ENCODE peak calls at places on chromosomes 2 and 18, in five cellular contexts. One of them, this sample, is unnamed. For H3K36me3 and H3K4me1, the result is how much of the 10 kb centered on the place peaks cover.

GRCh38 chr2:174675615-174676014 is 78.0 kb upstream of the WIPF1 start:
- DNase-seq in trophoblast cell: no peak
- DNase-seq in SJSA1: no peak
- DNase-seq in lung: no peak
- DNase-seq in upper lobe of right lung: no peak
- DNase-seq in this sample: peak

GRCh38 chr18:54215069-54215468 is 9.4 kb downstream of the MBD2 start:
- DNase-seq in lung: no peak
- DNase-seq in trophoblast cell: peak
- DNase-seq in upper lobe of right lung: no peak
- DNase-seq in SJSA1: no peak
- DNase-seq in this sample: no peak

GRCh38 chr2:119408221-119408619 is 23.4 kb upstream of the TMEM37 start:
- DNase-seq in SJSA1: no peak
- DNase-seq in trophoblast cell: no peak
- DNase-seq in upper lobe of right lung: no peak
- DNase-seq in lung: no peak
- DNase-seq in this sample: no peak

GRCh38 chr2:112001942-112002341 is 53.1 kb upstream of the TMEM87B start:
- DNase-seq in SJSA1: no peak
- DNase-seq in upper lobe of right lung: no peak
- DNase-seq in trophoblast cell: no peak
- DNase-seq in lung: no peak
- DNase-seq in this sample: no peak

GRCh38 chr18:37565138-37565984 is at the start of gene CELF4:
- DNase-seq in lung: no peak
- DNase-seq in trophoblast cell: no peak
- DNase-seq in SJSA1: no peak
- DNase-seq in upper lobe of right lung: peak
- DNase-seq in this sample: no peak

GRCh38 chr18:55790296-55790695 is 202.3 kb upstream of the TCF4 start:
- DNase-seq in SJSA1: peak
- DNase-seq in upper lobe of right lung: no peak
- DNase-seq in lung: no peak
- DNase-seq in trophoblast cell: peak
- DNase-seq in this sample: no peak

GRCh38 chr18:26436176-26437031 is 111.9 kb downstream of the KCTD1 start:
- DNase-seq in SJSA1: no peak
- DNase-seq in trophoblast cell: peak
- DNase-seq in lung: no peak
- DNase-seq in upper lobe of right lung: no peak
- DNase-seq in this sample: no peak

GRCh38 chr2:199136681-199137080 is 321.1 kb downstream of the SATB2 start:
- DNase-seq in upper lobe of right lung: no peak
- DNase-seq in SJSA1: peak
- DNase-seq in trophoblast cell: no peak
- DNase-seq in lung: no peak
- DNase-seq in this sample: no peak

GRCh38 chr2:101479328-101479727 is 4.4 kb upstream of the RFX8 start:
- DNase-seq in trophoblast cell: peak
- DNase-seq in SJSA1: no peak
- DNase-seq in upper lobe of right lung: no peak
- DNase-seq in lung: no peak
- DNase-seq in this sample: no peak

GRCh38 chr2:128710242-128710641 is 391.6 kb upstream of the HS6ST1 start:
- DNase-seq in trophoblast cell: no peak
- DNase-seq in SJSA1: no peak
- DNase-seq in upper lobe of right lung: no peak
- DNase-seq in lung: no peak
- DNase-seq in this sample: no peak

GRCh38 chr18:57437433-57437781 is 2.2 kb downstream of the ONECUT2 start:
- DNase-seq in lung: no peak
- DNase-seq in SJSA1: no peak
- DNase-seq in trophoblast cell: no peak
- DNase-seq in upper lobe of right lung: no peak
- DNase-seq in this sample: no peak

GRCh38 chr2:160287476-160287875 is 87.4 kb upstream of the ITGB6 start:
- DNase-seq in SJSA1: peak
- DNase-seq in trophoblast cell: no peak
- DNase-seq in upper lobe of right lung: no peak
- DNase-seq in lung: no peak
- DNase-seq in this sample: no peak
- H3K36me3 ChIP-seq in SJSA1: half or more
- H3K36me3 ChIP-seq in trophoblast cell: under half
- H3K36me3 ChIP-seq in upper lobe of right lung: half or more
- H3K36me3 ChIP-seq in lung: under half
- H3K36me3 ChIP-seq in this sample: under half

DNA sequence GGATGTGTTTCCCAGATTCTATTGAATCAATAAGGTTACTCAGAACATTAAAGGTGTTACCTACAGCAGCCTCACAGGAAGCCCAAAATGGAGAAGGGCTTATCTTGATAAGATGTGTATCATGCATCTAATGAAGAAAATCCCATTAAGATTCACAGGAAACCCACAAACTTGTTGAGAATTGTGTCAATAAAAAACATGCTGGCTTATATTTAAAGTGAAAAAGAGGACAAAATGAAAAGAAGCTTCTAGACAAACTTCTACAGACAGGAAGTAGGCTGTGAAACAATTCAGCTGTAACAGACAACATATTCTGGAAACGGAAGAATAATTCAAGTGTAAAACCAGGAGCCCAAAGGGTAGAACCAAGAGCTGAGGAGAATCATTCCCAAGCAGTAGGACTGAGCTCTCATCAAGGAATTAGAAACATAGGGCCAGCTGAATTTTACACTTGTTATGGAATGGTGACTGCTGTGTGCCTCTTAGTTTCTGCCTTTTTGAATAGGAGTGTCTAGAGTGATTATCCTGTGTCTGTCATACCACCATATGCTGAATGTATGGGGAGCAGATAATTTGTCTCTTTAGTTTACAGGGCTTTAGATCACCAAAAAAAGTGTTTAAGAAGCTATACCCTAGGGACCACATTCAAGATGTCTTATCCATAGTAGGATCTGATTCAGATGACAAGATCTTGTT is 9.6 kb downstream of the IMMT start:
- DNase-seq in trophoblast cell: no peak
- DNase-seq in lung: no peak
- DNase-seq in SJSA1: no peak
- DNase-seq in upper lobe of right lung: no peak
- DNase-seq in this sample: peak
- H3K4me1 ChIP-seq in trophoblast cell: under half
- H3K4me1 ChIP-seq in lung: under half
- H3K4me1 ChIP-seq in SJSA1: under half
- H3K4me1 ChIP-seq in upper lobe of right lung: under half
- H3K4me1 ChIP-seq in this sample: under half

GRCh38 chr2:142188562-142188961 is 57.7 kb upstream of the LRP1B start:
- DNase-seq in lung: no peak
- DNase-seq in upper lobe of right lung: no peak
- DNase-seq in trophoblast cell: no peak
- DNase-seq in SJSA1: no peak
- DNase-seq in this sample: no peak
- H3K4me3 ChIP-seq in lung: no peak
- H3K4me3 ChIP-seq in upper lobe of right lung: no peak
- H3K4me3 ChIP-seq in trophoblast cell: no peak
- H3K4me3 ChIP-seq in SJSA1: no peak
- H3K4me3 ChIP-seq in this sample: no peak

DNA sequence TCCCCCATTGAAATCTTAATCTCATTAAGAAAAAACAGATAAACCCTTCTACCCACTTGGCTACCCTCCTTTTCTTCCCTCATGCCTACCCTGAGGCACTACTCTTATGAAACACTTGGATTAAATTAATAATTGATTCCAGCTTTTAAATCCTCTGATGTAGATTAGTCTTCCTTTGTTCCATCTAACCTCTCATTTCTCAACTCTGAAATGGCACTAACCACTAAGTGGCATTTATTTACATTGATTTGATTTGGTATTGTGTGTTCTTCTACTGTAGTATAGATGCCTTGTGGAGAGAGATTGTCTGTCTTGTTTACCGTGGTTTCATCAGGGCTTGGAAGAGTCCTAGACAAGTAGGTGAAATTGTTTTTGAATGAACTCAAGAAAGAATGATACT is 26.7 kb downstream of the ITGA4 start:
- DNase-seq in upper lobe of right lung: no peak
- DNase-seq in trophoblast cell: no peak
- DNase-seq in SJSA1: no peak
- DNase-seq in lung: no peak
- DNase-seq in this sample: no peak
- H3K36me3 ChIP-seq in upper lobe of right lung: under half
- H3K36me3 ChIP-seq in trophoblast cell: under half
- H3K36me3 ChIP-seq in SJSA1: under half
- H3K36me3 ChIP-seq in lung: under half
- H3K36me3 ChIP-seq in this sample: half or more

GRCh38 chr18:51385270-51385669 is 187.8 kb upstream of the MEX3C start:
- DNase-seq in SJSA1: no peak
- DNase-seq in trophoblast cell: no peak
- DNase-seq in lung: no peak
- DNase-seq in upper lobe of right lung: no peak
- DNase-seq in this sample: no peak

GRCh38 chr18:51391215-51391614 is 193.7 kb upstream of the MEX3C start:
- DNase-seq in upper lobe of right lung: no peak
- DNase-seq in SJSA1: no peak
- DNase-seq in lung: no peak
- DNase-seq in trophoblast cell: no peak
- DNase-seq in this sample: no peak

GRCh38 chr18:51391731-51392130 is 194.2 kb upstream of the MEX3C start:
- DNase-seq in upper lobe of right lung: no peak
- DNase-seq in lung: no peak
- DNase-seq in trophoblast cell: no peak
- DNase-seq in SJSA1: no peak
- DNase-seq in this sample: no peak

GRCh38 chr18:51390695-51391094 is 193.2 kb upstream of the MEX3C start:
- DNase-seq in trophoblast cell: no peak
- DNase-seq in lung: no peak
- DNase-seq in SJSA1: no peak
- DNase-seq in upper lobe of right lung: no peak
- DNase-seq in this sample: no peak
- H3K4me1 ChIP-seq in trophoblast cell: under half
- H3K4me1 ChIP-seq in lung: under half
- H3K4me1 ChIP-seq in SJSA1: under half
- H3K4me1 ChIP-seq in upper lobe of right lung: under half
- H3K4me1 ChIP-seq in this sample: under half

GRCh38 chr2:167706800-167707199 is 540.6 kb downstream of the STK39 start:
- DNase-seq in lung: no peak
- DNase-seq in trophoblast cell: peak
- DNase-seq in SJSA1: no peak
- DNase-seq in upper lobe of right lung: no peak
- DNase-seq in this sample: no peak

GRCh38 chr2:167712275-167712674 is 535.1 kb downstream of the STK39 start:
- DNase-seq in lung: no peak
- DNase-seq in upper lobe of right lung: no peak
- DNase-seq in trophoblast cell: peak
- DNase-seq in SJSA1: no peak
- DNase-seq in this sample: no peak

DNA sequence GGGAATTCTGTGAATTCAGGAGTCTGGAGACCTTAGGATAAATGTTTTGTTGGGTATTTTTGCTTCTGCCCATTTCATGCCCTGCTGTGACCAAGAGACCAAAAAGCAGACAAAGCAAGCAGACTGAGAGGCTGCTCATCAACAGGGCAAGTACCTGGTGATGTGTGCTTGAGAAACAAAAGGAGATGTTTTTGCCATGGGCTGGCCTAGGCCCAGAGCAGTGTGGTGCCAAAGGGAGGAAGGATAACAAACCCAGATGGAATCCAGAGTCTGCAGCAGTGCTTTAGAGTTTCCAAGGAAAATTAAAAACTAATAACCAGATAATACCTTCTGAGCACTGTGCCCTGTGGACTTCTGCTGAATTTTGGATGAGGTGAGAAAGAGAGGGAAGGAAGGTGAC is 538.4 kb downstream of the STK39 start:
- DNase-seq in upper lobe of right lung: no peak
- DNase-seq in SJSA1: no peak
- DNase-seq in lung: no peak
- DNase-seq in trophoblast cell: no peak
- DNase-seq in this sample: no peak
- H3K4me3 ChIP-seq in upper lobe of right lung: no peak
- H3K4me3 ChIP-seq in SJSA1: no peak
- H3K4me3 ChIP-seq in lung: no peak
- H3K4me3 ChIP-seq in trophoblast cell: no peak
- H3K4me3 ChIP-seq in this sample: no peak

DNA sequence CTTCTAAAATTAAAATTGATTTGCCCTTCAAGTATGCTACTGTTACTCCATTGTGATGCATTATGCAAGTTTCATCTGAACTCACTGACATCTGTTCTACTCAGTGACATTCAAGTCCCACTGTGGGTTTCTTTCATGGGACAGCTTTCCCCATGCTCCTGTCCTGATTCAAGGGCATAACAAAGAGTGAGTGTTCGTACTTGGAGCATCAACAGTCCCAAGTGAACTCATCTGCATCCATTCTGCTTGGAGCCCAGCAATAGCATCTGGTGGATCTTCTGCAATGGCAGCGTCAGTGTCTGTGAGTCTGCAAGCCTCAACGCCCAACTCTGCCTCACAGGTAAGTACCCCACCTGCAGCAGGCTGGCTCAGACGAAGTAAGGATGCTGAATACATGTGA is 27.5 kb downstream of the BUB1 start:
- DNase-seq in trophoblast cell: no peak
- DNase-seq in lung: no peak
- DNase-seq in SJSA1: no peak
- DNase-seq in upper lobe of right lung: no peak
- DNase-seq in this sample: no peak
- H3K36me3 ChIP-seq in trophoblast cell: under half
- H3K36me3 ChIP-seq in lung: under half
- H3K36me3 ChIP-seq in SJSA1: half or more
- H3K36me3 ChIP-seq in upper lobe of right lung: under half
- H3K36me3 ChIP-seq in this sample: under half

GRCh38 chr2:207775471-207775870 is 5.8 kb upstream of the FZD5 start:
- DNase-seq in lung: no peak
- DNase-seq in upper lobe of right lung: no peak
- DNase-seq in SJSA1: no peak
- DNase-seq in trophoblast cell: no peak
- DNase-seq in this sample: no peak

GRCh38 chr2:207772081-207772843 is 2.6 kb upstream of the FZD5 start:
- DNase-seq in SJSA1: no peak
- DNase-seq in trophoblast cell: peak
- DNase-seq in upper lobe of right lung: no peak
- DNase-seq in lung: no peak
- DNase-seq in this sample: peak

GRCh38 chr2:207770602-207771404 is 1.1 kb upstream of the FZD5 start:
- DNase-seq in trophoblast cell: peak
- DNase-seq in upper lobe of right lung: peak
- DNase-seq in lung: no peak
- DNase-seq in SJSA1: no peak
- DNase-seq in this sample: peak

GRCh38 chr2:207771421-207771820 is 1.7 kb upstream of the FZD5 start:
- DNase-seq in upper lobe of right lung: no peak
- DNase-seq in trophoblast cell: no peak
- DNase-seq in SJSA1: no peak
- DNase-seq in lung: no peak
- DNase-seq in this sample: no peak

GRCh38 chr2:207772844-207773205 is 3.1 kb upstream of the FZD5 start:
- DNase-seq in SJSA1: no peak
- DNase-seq in upper lobe of right lung: no peak
- DNase-seq in lung: no peak
- DNase-seq in trophoblast cell: no peak
- DNase-seq in this sample: no peak
- H3K4me1 ChIP-seq in SJSA1: under half
- H3K4me1 ChIP-seq in upper lobe of right lung: under half
- H3K4me1 ChIP-seq in lung: under half
- H3K4me1 ChIP-seq in trophoblast cell: under half
- H3K4me1 ChIP-seq in this sample: under half

GRCh38 chr2:133421516-133422324 is 146.5 kb downstream of the NCKAP5 start:
- DNase-seq in trophoblast cell: no peak
- DNase-seq in SJSA1: no peak
- DNase-seq in lung: no peak
- DNase-seq in upper lobe of right lung: no peak
- DNase-seq in this sample: no peak
- H3K4me3 ChIP-seq in trophoblast cell: no peak
- H3K4me3 ChIP-seq in SJSA1: no peak
- H3K4me3 ChIP-seq in lung: no peak
- H3K4me3 ChIP-seq in upper lobe of right lung: peak
- H3K4me3 ChIP-seq in this sample: no peak

This sample was measured in CD4-positive, CD25-positive, alpha-beta regulatory T cell.